ENCODE peak calls at places on chromosomes 7 and 10, in seven cellular contexts. B, Z, U, K, L, H and X are unnamed samples.

GRCh38 chr7:134755422-134756022 is 23.9 kb upstream of the CALD1 start:
- DNase-seq in U (no peak), L (no peak), Z (no peak), K (peak; percentile 56), B (no peak), H (peak; percentile 1), X (no peak)

GRCh38 chr7:4960363-4960762 is 1.4 kb upstream of the MMD2 start:
- DNase-seq in Z (no peak), B (peak; percentile 44), U (no peak), K (no peak), H (no peak), L (no peak), X (no peak)

GRCh38 chr10:113709221-113709838 is 29.6 kb downstream of the CASP7 start:
- DNase-seq in H (no peak), K (no peak), L (peak; percentile 27), Z (no peak), U (no peak), B (no peak), X (no peak)

GRCh38 chr10:121104476-121105111 is 253.4 kb downstream of the WDR11 start:
- DNase-seq in Z (no peak), K (no peak), H (no peak), U (peak; percentile 29), L (peak; percentile 1), B (no peak), X (no peak)

GRCh38 chr7:101121996-101122932 is 4.6 kb upstream of the SERPINE1 start:
- DNase-seq in H (peak; percentile 89), L (peak; percentile 96), U (no peak), Z (no peak), K (no peak), B (peak; percentile 97), X (no peak)

GRCh38 chr7:74379938-74380337 is 73.8 kb upstream of the GTF2IRD1 start:
- DNase-seq in Z (no peak), H (no peak), K (no peak), U (no peak), B (no peak), L (no peak), X (no peak)

GRCh38 chr10:119652361-119652760 is 1.2 kb downstream of the BAG3 start:
- DNase-seq in K (no peak), Z (no peak), L (peak; percentile 69), H (peak; percentile 89), U (no peak), B (no peak), X (peak; percentile 37)

GRCh38 chr7:18575989-18576572 is 80.5 kb downstream of the HDAC9 start:
- DNase-seq in L (no peak), Z (no peak), K (no peak), B (no peak), H (no peak), U (no peak), X (no peak)

GRCh38 chr7:116574025-116574822 is 49.4 kb downstream of the CAV1 start:
- DNase-seq in K (no peak), Z (no peak), H (no peak), U (no peak), B (no peak), L (no peak), X (no peak)

GRCh38 chr10:97744405-97745035 is 7.6 kb downstream of the ZFYVE27 start:
- DNase-seq in B (peak; percentile 72), H (no peak), Z (no peak), L (no peak), K (no peak), U (no peak), X (no peak)

GRCh38 chr10:26367771-26368170 is 70.4 kb upstream of the APBB1IP start:
- DNase-seq in L (peak; percentile 70), Z (no peak), K (peak; percentile 34), U (no peak), B (no peak), H (peak; percentile 49), X (peak; percentile 64)

GRCh38 chr10:45518741-45519140 is 144.7 kb downstream of the ALOX5 start:
- DNase-seq in K (no peak), Z (no peak), U (no peak), L (no peak), H (no peak), B (no peak), X (no peak)

GRCh38 chr10:88598060-88598459 is 11.5 kb downstream of the LIPJ start:
- DNase-seq in H (peak; percentile 24), K (no peak), U (no peak), Z (no peak), B (no peak), L (no peak), X (no peak)

GRCh38 chr7:121084748-121085336 is 96.3 kb downstream of the CPED1 start:
- DNase-seq in H (no peak), L (peak; percentile 78), K (no peak), B (no peak), U (no peak), Z (no peak), X (no peak)